ENCODE peak calls at places on chromosomes 7 and 10, in nine cellular contexts. O is RWPE1; D is CD8-positive, alpha-beta memory T cell; I is IMR-90; E is heart left ventricle; J is effector memory CD4-positive, alpha-beta T cell; B is dorsolateral prefrontal cortex; Z is mesendoderm; X is right cardiac atrium. N is an unnamed sample.

GRCh38 chr10:125868372-125868975 is 12.6 kb downstream of the DHX32 start:
- DNase-seq in O (peak), D (no peak), I (peak), E (no peak), J (no peak), B (no peak), Z (peak), X (no peak), N (peak)

GRCh38 chr10:63712717-63713115 is 191.5 kb downstream of the REEP3 start:
- DNase-seq in O (no peak), D (no peak), I (no peak), E (no peak), J (no peak), B (no peak), Z (no peak), X (no peak), N (no peak)

GRCh38 chr10:78894089-78894840 is 174.5 kb upstream of the ZMIZ1 start:
- DNase-seq in O (no peak), D (no peak), I (no peak), E (no peak), J (no peak), B (no peak), Z (no peak), X (no peak), N (no peak)

GRCh38 chr7:106430535-106431455 is 146.0 kb upstream of the NAMPT start:
- DNase-seq in O (no peak), D (no peak), I (no peak), E (no peak), J (no peak), B (no peak), Z (no peak), X (no peak), N (no peak)

GRCh38 chr10:98074315-98074911 is 44.0 kb upstream of the CRTAC1 start:
- DNase-seq in O (peak), D (no peak), I (peak), E (no peak), J (no peak), B (no peak), Z (peak), X (peak), N (no peak)

GRCh38 chr10:32253300-32253699 is 93.7 kb downstream of the EPC1 start:
- DNase-seq in O (peak), D (no peak), I (no peak), E (no peak), J (no peak), B (no peak), Z (peak), X (no peak), N (peak)

GRCh38 chr7:17713584-17713983 is 226.7 kb downstream of the SNX13 start:
- DNase-seq in O (no peak), D (no peak), I (peak), E (no peak), J (no peak), B (no peak), Z (peak), X (no peak), N (no peak)

GRCh38 chr7:73894851-73895441 is 34.0 kb downstream of the TMEM270 start:
- DNase-seq in O (peak), D (no peak), I (peak), E (peak), J (no peak), B (no peak), Z (peak), X (peak), N (peak)

GRCh38 chr7:106218546-106218945 is 66.2 kb downstream of the NAMPT start:
- DNase-seq in O (no peak), D (no peak), I (peak), E (no peak), J (no peak), B (no peak), Z (no peak), X (peak), N (no peak)

GRCh38 chr7:36208997-36209813 is 56.2 kb downstream of the EEPD1 start:
- DNase-seq in O (peak), D (peak), I (peak), E (no peak), J (peak), B (no peak), Z (no peak), X (no peak), N (peak)

GRCh38 chr10:79038841-79039201 is 29.9 kb upstream of the ZMIZ1 start:
- DNase-seq in O (no peak), D (no peak), I (peak), E (peak), J (no peak), B (no peak), Z (peak), X (no peak), N (no peak)

GRCh38 chr10:99612167-99612831 is 7.9 kb downstream of the SLC25A28 start:
- DNase-seq in O (peak), D (no peak), I (peak), E (no peak), J (peak), B (no peak), Z (peak), X (no peak), N (peak)

GRCh38 chr10:21811245-21811585 is 192.3 kb downstream of the DNAJC1 start:
- DNase-seq in O (peak), D (no peak), I (peak), E (no peak), J (no peak), B (no peak), Z (no peak), X (no peak), N (peak)

GRCh38 chr7:107076781-107077698 is 32.5 kb downstream of the PRKAR2B start:
- DNase-seq in O (no peak), D (no peak), I (no peak), E (no peak), J (no peak), B (no peak), Z (no peak), X (no peak), N (no peak)

GRCh38 chr10:49710966-49711365 is 31.5 kb downstream of the C10orf53 start:
- DNase-seq in O (no peak), D (no peak), I (no peak), E (no peak), J (no peak), B (no peak), Z (no peak), X (no peak), N (no peak)

GRCh38 chr10:79159785-79160184 is 91.0 kb downstream of the ZMIZ1 start:
- DNase-seq in O (no peak), D (no peak), I (peak), E (peak), J (no peak), B (no peak), Z (no peak), X (peak), N (no peak)

GRCh38 chr7:127782550-127783266 is 130.7 kb downstream of the SND1 start:
- DNase-seq in O (no peak), D (no peak), I (peak), E (no peak), J (no peak), B (no peak), Z (peak), X (no peak), N (no peak)

GRCh38 chr10:117626228-117626627 is 83.7 kb downstream of the EMX2 start:
- DNase-seq in O (no peak), D (no peak), I (no peak), E (no peak), J (no peak), B (no peak), Z (no peak), X (no peak), N (no peak)

GRCh38 chr7:137953692-137954470 is 48.0 kb downstream of the CREB3L2 start:
- DNase-seq in O (peak), D (no peak), I (peak), E (no peak), J (no peak), B (no peak), Z (peak), X (no peak), N (no peak)

DNA sequence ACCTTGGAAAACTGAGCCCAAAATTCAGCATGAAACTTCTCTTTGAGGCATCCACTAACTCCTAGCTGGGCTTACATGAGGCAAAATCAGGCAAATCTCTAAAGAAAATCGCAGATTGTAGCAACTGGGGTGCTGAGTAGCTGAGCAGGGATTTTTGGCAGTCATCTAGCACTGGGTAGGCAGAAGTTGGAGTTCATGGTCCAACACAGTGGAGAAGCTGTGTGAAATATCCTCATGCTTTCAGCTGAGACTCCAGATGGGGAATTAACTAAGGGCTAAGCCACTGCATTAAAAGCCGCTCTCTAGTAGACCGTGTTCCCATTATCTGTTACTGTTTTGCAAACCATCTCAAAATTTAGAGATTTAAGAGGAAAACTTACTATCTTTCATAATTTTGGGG is 240.1 kb upstream of the PHYHIPL start:
- DNase-seq in O (no peak), D (no peak), I (no peak), E (no peak), J (no peak), B (no peak), Z (no peak), X (no peak), N (no peak)
- H3K27ac ChIP-seq in O (no peak), D (no peak), I (no peak), E (no peak), J (no peak), B (no peak), Z (no peak), X (no peak), N (no peak)

DNA sequence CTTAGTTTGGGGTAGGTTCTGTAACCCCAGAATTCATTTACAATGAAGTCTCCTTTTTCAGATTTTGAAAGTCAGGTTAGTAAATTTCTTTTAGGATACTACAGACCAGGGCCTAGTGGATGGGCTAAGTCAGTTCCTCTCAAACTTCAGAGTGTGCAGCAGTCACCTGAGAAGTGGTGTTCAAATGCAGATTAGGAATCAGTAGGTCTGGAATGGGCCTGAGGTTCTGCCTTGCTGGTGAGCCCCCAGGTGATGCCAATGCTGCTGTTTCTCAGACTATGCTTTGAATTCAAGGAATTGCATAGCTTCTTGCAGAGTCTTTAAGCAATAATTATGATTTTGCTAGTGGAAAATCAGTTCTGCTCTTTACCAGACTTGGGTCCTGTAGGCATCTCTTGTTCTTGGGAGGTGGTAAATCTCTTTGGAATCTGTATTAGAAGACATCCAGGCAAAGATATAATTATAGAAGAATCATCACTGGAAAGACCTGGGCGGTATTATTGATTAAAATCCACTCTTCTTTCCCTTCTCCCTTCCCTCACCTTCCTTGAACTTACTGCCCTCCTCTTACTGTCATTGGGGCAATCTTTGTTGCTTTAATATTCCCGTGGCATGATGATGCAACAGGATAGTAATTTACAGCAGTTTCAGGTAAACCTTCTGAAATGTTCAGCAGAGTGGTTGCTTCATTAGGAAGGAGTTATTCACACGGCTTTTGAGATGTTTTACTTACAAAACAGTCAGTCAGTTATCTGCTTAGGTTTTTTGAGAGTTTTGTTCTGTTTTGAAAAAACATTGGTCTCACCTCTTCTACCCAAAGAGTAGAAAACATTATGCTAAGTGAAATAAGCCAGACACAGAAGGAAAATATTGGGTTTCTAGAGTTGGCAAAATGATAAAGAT is 87.2 kb downstream of the NRF1 start:
- DNase-seq in O (peak), D (no peak), I (no peak), E (no peak), J (no peak), B (no peak), Z (peak), X (no peak), N (peak)
- H3K27ac ChIP-seq in O (no peak), D (no peak), I (no peak), E (no peak), J (no peak), B (no peak), Z (no peak), X (no peak), N (no peak)

GRCh38 chr10:33298110-33298509 is 36.4 kb downstream of the NRP1 start:
- DNase-seq in O (no peak), D (no peak), I (no peak), E (no peak), J (no peak), B (no peak), Z (no peak), X (no peak), N (no peak)

GRCh38 chr10:33293081-33293480 is 41.4 kb downstream of the NRP1 start:
- DNase-seq in O (no peak), D (no peak), I (no peak), E (no peak), J (no peak), B (no peak), Z (no peak), X (no peak), N (no peak)

GRCh38 chr10:33298893-33299292 is 35.6 kb downstream of the NRP1 start:
- DNase-seq in O (no peak), D (no peak), I (no peak), E (no peak), J (no peak), B (no peak), Z (no peak), X (no peak), N (no peak)

GRCh38 chr10:33293531-33294170 is 40.8 kb downstream of the NRP1 start:
- DNase-seq in O (no peak), D (no peak), I (no peak), E (no peak), J (no peak), B (no peak), Z (no peak), X (no peak), N (no peak)

DNA sequence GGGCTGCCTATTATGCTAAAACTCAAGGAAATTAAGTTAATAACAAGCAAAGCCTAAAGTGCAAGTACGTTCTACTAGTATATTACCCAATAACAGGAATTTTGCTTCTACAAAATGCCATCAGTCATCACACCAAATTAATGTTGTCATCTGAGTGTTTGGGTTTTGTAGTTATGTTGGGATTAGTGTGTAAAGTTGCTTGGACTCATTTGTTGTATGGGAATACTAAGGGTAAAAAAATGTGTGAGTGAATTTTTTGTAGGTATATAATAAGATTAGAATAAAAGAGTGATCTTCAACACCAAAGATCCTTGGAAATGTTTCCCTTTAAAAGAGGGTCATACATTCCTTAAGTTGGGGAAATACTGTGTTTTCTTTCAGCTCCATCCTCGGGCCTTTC is 38.6 kb downstream of the NRP1 start:
- DNase-seq in O (no peak), D (no peak), I (no peak), E (no peak), J (no peak), B (no peak), Z (no peak), X (no peak), N (no peak)
- H3K27ac ChIP-seq in O (no peak), D (no peak), I (peak), E (peak), J (no peak), B (no peak), Z (no peak), X (no peak), N (no peak)

GRCh38 chr10:75672272-75672671 is 240.8 kb downstream of the LRMDA start:
- DNase-seq in O (no peak), D (no peak), I (no peak), E (no peak), J (no peak), B (no peak), Z (no peak), X (no peak), N (no peak)
- H3K27ac ChIP-seq in O (no peak), D (no peak), I (no peak), E (no peak), J (no peak), B (no peak), Z (no peak), X (no peak), N (no peak)

GRCh38 chr7:94497874-94498670 is 11.5 kb upstream of the CASD1 start:
- DNase-seq in O (no peak), D (no peak), I (no peak), E (no peak), J (no peak), B (no peak), Z (no peak), X (no peak), N (no peak)
- H3K27ac ChIP-seq in O (no peak), D (no peak), I (no peak), E (no peak), J (no peak), B (no peak), Z (no peak), X (no peak), N (no peak)